ENCODE peak calls at places on chromosome 1, in four cellular contexts. J is K562, U is GM12878, H is HepG2. M is an unnamed sample.

GRCh38 chr1:16076003-16076870 is 2.8 kb upstream of the FAM131C start:
- DNase-seq in J (peak; percentile 75), U (no peak), H (no peak), M (no peak)

GRCh38 chr1:206809504-206810084 is 37.3 kb upstream of the IL10 start:
- DNase-seq in J (no peak), U (no peak), H (peak; percentile 10), M (no peak)

GRCh38 chr1:195394567-195394966 is 1213.7 kb downstream of the KCNT2 start:
- DNase-seq in J (no peak), U (no peak), H (no peak), M (no peak)

GRCh38 chr1:12618661-12619395 is 818 bp upstream of the DHRS3 start:
- DNase-seq in J (peak; percentile 80), U (no peak), H (peak; percentile 97), M (peak; percentile 45)

GRCh38 chr1:30749691-30750583 is 7.6 kb downstream of the LAPTM5 start:
- DNase-seq in J (no peak), U (no peak), H (no peak), M (no peak)

GRCh38 chr1:244953865-244954264 is 89.5 kb upstream of the HNRNPU start:
- DNase-seq in J (no peak), U (no peak), H (no peak), M (no peak)

GRCh38 chr1:16198444-16199156 is 13.9 kb downstream of the ARHGEF19 start:
- DNase-seq in J (no peak), U (no peak), H (no peak), M (no peak)

GRCh38 chr1:165900576-165901380 is 73.4 kb downstream of the UCK2 start:
- DNase-seq in J (no peak), U (no peak), H (peak; percentile 83), M (no peak)

GRCh38 chr1:111960971-111961370 is 28.5 kb downstream of the KCND3 start:
- DNase-seq in J (no peak), U (no peak), H (no peak), M (no peak)

GRCh38 chr1:182080955-182081582 is 19.6 kb upstream of the ZNF648 start:
- DNase-seq in J (peak; percentile 63), U (no peak), H (peak; percentile 13), M (peak; percentile 62)

DNA sequence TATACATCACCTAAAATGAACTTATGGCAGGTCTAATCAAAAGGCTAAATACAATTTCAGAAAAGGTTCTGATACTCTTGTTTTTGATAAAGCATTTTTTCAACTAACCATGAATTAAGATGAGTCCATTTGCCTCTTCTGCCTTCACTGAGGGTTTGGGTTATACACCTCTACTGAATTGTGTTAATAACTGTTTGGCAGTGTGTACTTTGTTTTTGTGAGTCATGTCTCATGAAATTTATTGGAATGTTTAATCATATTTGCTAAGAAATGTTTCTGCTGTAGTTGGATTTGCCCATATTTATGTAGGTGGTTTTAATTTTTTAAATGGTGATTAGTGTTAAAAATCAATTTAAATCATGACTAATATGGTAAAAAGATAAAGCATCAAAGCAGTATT is 190.5 kb downstream of the HS2ST1 start:
- DNase-seq in J (no peak), U (no peak), H (no peak), M (no peak)
- TF ChIP-seq BHLHE40 in J (no peak), U (no peak), H (no peak), M (no peak)

DNA sequence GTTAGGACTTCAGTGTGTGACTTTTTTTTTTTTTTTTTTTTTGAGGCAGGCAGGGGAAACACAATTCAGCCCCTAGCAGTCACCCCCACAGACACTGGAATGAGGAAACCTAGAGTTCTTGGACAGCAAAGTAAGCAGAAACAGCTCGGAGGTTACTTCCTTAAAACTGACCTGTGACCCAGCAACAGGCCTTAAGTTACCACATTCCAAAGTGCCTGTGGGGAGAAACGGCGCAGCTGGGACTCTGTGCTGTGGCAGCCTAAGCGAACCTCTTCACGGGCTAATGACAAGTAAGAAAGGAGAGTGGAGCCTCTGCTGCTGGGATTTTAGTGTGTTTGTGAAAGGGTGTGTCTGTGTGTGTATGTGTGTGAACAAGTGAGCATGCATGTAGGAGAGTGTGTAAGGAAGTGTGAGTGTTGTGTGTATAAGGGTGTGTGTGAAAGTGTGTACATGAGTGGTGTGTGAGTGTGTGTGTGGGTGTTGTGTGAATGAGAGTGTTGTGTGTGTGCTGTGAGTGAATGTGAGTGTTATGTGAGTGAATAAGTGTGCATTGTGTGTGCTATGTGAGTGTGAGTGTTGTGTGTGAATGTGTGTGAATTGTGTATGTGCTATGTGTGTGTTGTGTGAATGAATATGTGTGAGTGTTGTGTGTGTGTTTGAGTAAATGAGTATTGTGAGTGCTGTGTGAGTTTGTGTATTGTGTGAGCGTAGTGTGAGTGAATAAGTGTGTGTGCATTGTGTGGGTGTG is 180.8 kb downstream of the BRINP2 start:
- DNase-seq in J (no peak), U (no peak), H (no peak), M (no peak)
- TF ChIP-seq FOXM1 in J (no peak), U (no peak), H (no peak), M (no peak)

GRCh38 chr1:201310986-201311355 is 27.7 kb downstream of the PKP1 start:
- DNase-seq in J (no peak), U (no peak), H (no peak), M (no peak)
- TF ChIP-seq TARDBP in J (no peak), U (no peak), H (no peak), M (no peak)

GRCh38 chr1:110829955-110830553 is 42.9 kb upstream of the CD53 start:
- DNase-seq in J (peak; percentile 59), U (peak; percentile 37), H (peak; percentile 54), M (peak; percentile 52)
- TF ChIP-seq BHLHE40 in J (peak; percentile 21), U (no peak), H (no peak), M (no peak)

GRCh38 chr1:240467895-240468294 is 144.1 kb downstream of the GREM2 start:
- DNase-seq in J (no peak), U (no peak), H (no peak), M (no peak)
- TF ChIP-seq FOXM1 in J (no peak), U (no peak), H (no peak), M (no peak)

GRCh38 chr1:40877681-40878080 is 15.5 kb upstream of the CITED4 start:
- DNase-seq in J (no peak), U (no peak), H (no peak), M (no peak)
- TF ChIP-seq TARDBP in J (no peak), U (no peak), H (no peak), M (no peak)

GRCh38 chr1:11178021-11179015 is 10.8 kb upstream of the ANGPTL7 start:
- DNase-seq in J (no peak), U (no peak), H (no peak), M (peak; percentile 43)

GRCh38 chr1:11174271-11174942 is 14.7 kb upstream of the ANGPTL7 start:
- DNase-seq in J (no peak), U (no peak), H (no peak), M (no peak)

GRCh38 chr1:11179125-11179524 is 10.0 kb upstream of the ANGPTL7 start:
- DNase-seq in J (no peak), U (no peak), H (no peak), M (no peak)

GRCh38 chr1:11175461-11175860 is 13.7 kb upstream of the ANGPTL7 start:
- DNase-seq in J (no peak), U (no peak), H (no peak), M (no peak)

DNA sequence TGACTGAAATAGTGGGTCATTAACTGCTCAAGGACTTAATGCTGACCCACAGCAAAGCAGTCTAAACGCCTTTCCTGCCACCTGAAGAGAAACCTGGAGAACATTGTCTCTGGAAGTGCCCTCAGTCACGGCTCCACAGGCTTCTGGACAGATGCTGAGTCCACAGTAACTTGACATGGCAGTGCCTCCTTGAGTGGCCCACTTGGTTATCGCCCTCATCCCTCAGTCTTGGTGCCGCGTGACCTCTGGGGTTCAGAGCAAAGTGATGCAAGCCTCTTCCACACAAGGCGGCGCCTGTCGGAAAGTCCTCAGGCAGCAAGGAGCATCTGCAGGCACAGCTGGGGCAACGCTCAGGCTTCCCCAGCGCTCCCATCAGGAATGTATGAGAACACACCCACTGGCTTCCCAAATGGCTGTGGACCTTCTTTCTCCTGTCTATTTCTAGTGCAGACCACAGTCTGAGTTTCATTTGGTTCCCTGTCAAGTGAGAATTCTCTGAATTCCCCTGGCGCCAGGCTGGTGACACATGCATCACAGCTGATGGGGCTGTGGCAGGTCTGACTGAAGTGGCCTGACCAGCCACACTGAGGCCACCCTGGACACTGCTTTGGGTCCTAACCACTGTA is 13.0 kb upstream of the ANGPTL7 start:
- DNase-seq in J (no peak), U (no peak), H (no peak), M (no peak)
- TF ChIP-seq BHLHE40 in J (no peak), U (no peak), H (no peak), M (no peak)